ENCODE peak calls at places on chromosomes 5 and 9, in six cellular contexts. One of them, this sample, is unnamed.

GRCh38 chr9:81690251-81690851 is 1.0 kb upstream of the TLE1 start:
- DNase-seq in stimulated activated CD8-positive, alpha-beta memory T cell treated with anti-CD3 and anti-CD28 coated beads, Interleukin-2, amount 100 ng/mL, for 1 hour: no peak
- DNase-seq in nucleus accumbens: no peak
- DNase-seq in GM13976: no peak
- DNase-seq in hippocampal formation: no peak
- DNase-seq in cardiac muscle cell: no peak
- DNase-seq in this sample: no peak

GRCh38 chr5:178454821-178455479 is 135.2 kb downstream of the COL23A1 start:
- DNase-seq in stimulated activated CD8-positive, alpha-beta memory T cell treated with anti-CD3 and anti-CD28 coated beads, Interleukin-2, amount 100 ng/mL, for 1 hour: no peak
- DNase-seq in nucleus accumbens: no peak
- DNase-seq in GM13976: no peak
- DNase-seq in hippocampal formation: no peak
- DNase-seq in cardiac muscle cell: no peak
- DNase-seq in this sample: no peak

GRCh38 chr5:56358703-56359428 is 125.7 kb upstream of the ANKRD55 start:
- DNase-seq in stimulated activated CD8-positive, alpha-beta memory T cell treated with anti-CD3 and anti-CD28 coated beads, Interleukin-2, amount 100 ng/mL, for 1 hour: no peak
- DNase-seq in nucleus accumbens: no peak
- DNase-seq in GM13976: no peak
- DNase-seq in hippocampal formation: no peak
- DNase-seq in cardiac muscle cell: peak
- DNase-seq in this sample: no peak

GRCh38 chr5:2286250-2286649 is 403.5 kb upstream of the IRX4 start:
- DNase-seq in stimulated activated CD8-positive, alpha-beta memory T cell treated with anti-CD3 and anti-CD28 coated beads, Interleukin-2, amount 100 ng/mL, for 1 hour: no peak
- DNase-seq in nucleus accumbens: no peak
- DNase-seq in GM13976: no peak
- DNase-seq in hippocampal formation: no peak
- DNase-seq in cardiac muscle cell: no peak
- DNase-seq in this sample: no peak

GRCh38 chr9:69805962-69806633 is 14.5 kb upstream of the CFAP95 start:
- DNase-seq in stimulated activated CD8-positive, alpha-beta memory T cell treated with anti-CD3 and anti-CD28 coated beads, Interleukin-2, amount 100 ng/mL, for 1 hour: no peak
- DNase-seq in nucleus accumbens: no peak
- DNase-seq in GM13976: no peak
- DNase-seq in hippocampal formation: no peak
- DNase-seq in cardiac muscle cell: peak
- DNase-seq in this sample: no peak

GRCh38 chr9:77177894-77178794 is 810 bp downstream of the VPS13A start:
- DNase-seq in stimulated activated CD8-positive, alpha-beta memory T cell treated with anti-CD3 and anti-CD28 coated beads, Interleukin-2, amount 100 ng/mL, for 1 hour: peak
- DNase-seq in nucleus accumbens: peak
- DNase-seq in GM13976: peak
- DNase-seq in hippocampal formation: no peak
- DNase-seq in cardiac muscle cell: peak
- DNase-seq in this sample: no peak

GRCh38 chr9:34253460-34253837 is 74.6 kb downstream of the UBAP1 start:
- DNase-seq in stimulated activated CD8-positive, alpha-beta memory T cell treated with anti-CD3 and anti-CD28 coated beads, Interleukin-2, amount 100 ng/mL, for 1 hour: no peak
- DNase-seq in nucleus accumbens: peak
- DNase-seq in GM13976: no peak
- DNase-seq in hippocampal formation: peak
- DNase-seq in cardiac muscle cell: peak
- DNase-seq in this sample: no peak

GRCh38 chr5:178711572-178711971 is 18.9 kb downstream of the ZNF354A start:
- DNase-seq in stimulated activated CD8-positive, alpha-beta memory T cell treated with anti-CD3 and anti-CD28 coated beads, Interleukin-2, amount 100 ng/mL, for 1 hour: no peak
- DNase-seq in nucleus accumbens: no peak
- DNase-seq in GM13976: no peak
- DNase-seq in hippocampal formation: no peak
- DNase-seq in cardiac muscle cell: no peak
- DNase-seq in this sample: no peak

GRCh38 chr9:96022445-96023031 is 147.0 kb downstream of the ERCC6L2 start:
- DNase-seq in stimulated activated CD8-positive, alpha-beta memory T cell treated with anti-CD3 and anti-CD28 coated beads, Interleukin-2, amount 100 ng/mL, for 1 hour: no peak
- DNase-seq in nucleus accumbens: peak
- DNase-seq in GM13976: peak
- DNase-seq in hippocampal formation: no peak
- DNase-seq in cardiac muscle cell: no peak
- DNase-seq in this sample: no peak

GRCh38 chr5:68074633-68075032 is 140.9 kb upstream of the PIK3R1 start:
- DNase-seq in stimulated activated CD8-positive, alpha-beta memory T cell treated with anti-CD3 and anti-CD28 coated beads, Interleukin-2, amount 100 ng/mL, for 1 hour: no peak
- DNase-seq in nucleus accumbens: no peak
- DNase-seq in GM13976: no peak
- DNase-seq in hippocampal formation: no peak
- DNase-seq in cardiac muscle cell: no peak
- DNase-seq in this sample: no peak